ENCODE peak calls at places on chromosomes 7 and 10, in four cellular contexts. A is K562, K is GM12892, F is GM12878. X is an unnamed sample.

GRCh38 chr10:99809931-99810615 is 27.6 kb downstream of the ABCC2 start:
- DNase-seq in K (no peak), A (no peak), F (no peak), X (no peak)

GRCh38 chr7:22651036-22651435 is 76.0 kb upstream of the IL6 start:
- DNase-seq in A (no peak), F (no peak), K (no peak), X (no peak)

GRCh38 chr7:135911091-135911490 is 66.1 kb downstream of the MTPN start:
- DNase-seq in A (peak), F (no peak), K (no peak), X (no peak)

GRCh38 chr10:87691515-87692070 is 31.9 kb downstream of the PAPSS2 start:
- DNase-seq in F (no peak), A (peak), K (no peak), X (no peak)

GRCh38 chr7:17016402-17017010 is 134.7 kb upstream of the AGR3 start:
- DNase-seq in F (no peak), K (no peak), A (no peak), X (no peak)

GRCh38 chr10:62046522-62047239 is 145.2 kb downstream of the ARID5B start:
- DNase-seq in F (peak), K (no peak), A (no peak), X (no peak)

GRCh38 chr7:157897686-157898085 is 560.9 kb downstream of the DNAJB6 start:
- DNase-seq in K (no peak), F (no peak), A (no peak), X (no peak)

GRCh38 chr7:133119067-133119466 is 37.2 kb upstream of the CHCHD3 start:
- DNase-seq in F (no peak), A (no peak), K (no peak), X (no peak)

GRCh38 chr10:119724630-119725549 is 960 bp upstream of the INPP5F start:
- DNase-seq in K (peak), F (no peak), A (peak), X (no peak)

GRCh38 chr10:99598781-99599481 is 21.3 kb downstream of the SLC25A28 start:
- DNase-seq in F (no peak), A (no peak), K (no peak), X (no peak)

GRCh38 chr7:69534461-69535041 is 63.7 kb upstream of the AUTS2 start:
- DNase-seq in F (no peak), A (peak), K (no peak), X (no peak)

GRCh38 chr7:137747359-137748031 is 99.3 kb downstream of the DGKI start:
- DNase-seq in A (no peak), K (no peak), F (no peak), X (no peak)

GRCh38 chr7:18667466-18667865 is 171.9 kb downstream of the HDAC9 start:
- DNase-seq in K (no peak), F (no peak), A (no peak), X (no peak)

GRCh38 chr7:133820584-133820983 is 306.6 kb upstream of the LRGUK start:
- DNase-seq in K (no peak), A (no peak), F (no peak), X (no peak)

GRCh38 chr7:27229448-27229847 is 13.2 kb upstream of the EVX1 start:
- DNase-seq in F (no peak), A (no peak), K (no peak), X (no peak)

GRCh38 chr10:44854693-44855350 is 56.3 kb upstream of the TMEM72 start:
- DNase-seq in K (no peak), A (no peak), F (no peak), X (no peak)

GRCh38 chr10:92238586-92239098 is 52.2 kb downstream of the CPEB3 start:
- DNase-seq in A (peak), F (no peak), K (no peak), X (no peak)

GRCh38 chr7:6172331-6173295 is 99.8 kb downstream of the CYTH3 start:
- DNase-seq in F (no peak), K (no peak), A (no peak), X (no peak)

GRCh38 chr7:6168469-6168868 is 104.0 kb downstream of the CYTH3 start:
- DNase-seq in A (no peak), K (no peak), F (no peak), X (no peak)

GRCh38 chr7:6169805-6170520 is 102.5 kb downstream of the CYTH3 start:
- DNase-seq in F (no peak), A (no peak), K (no peak), X (no peak)

GRCh38 chr7:6170571-6171531 is 101.6 kb downstream of the CYTH3 start:
- DNase-seq in K (no peak), A (no peak), F (no peak), X (no peak)

DNA sequence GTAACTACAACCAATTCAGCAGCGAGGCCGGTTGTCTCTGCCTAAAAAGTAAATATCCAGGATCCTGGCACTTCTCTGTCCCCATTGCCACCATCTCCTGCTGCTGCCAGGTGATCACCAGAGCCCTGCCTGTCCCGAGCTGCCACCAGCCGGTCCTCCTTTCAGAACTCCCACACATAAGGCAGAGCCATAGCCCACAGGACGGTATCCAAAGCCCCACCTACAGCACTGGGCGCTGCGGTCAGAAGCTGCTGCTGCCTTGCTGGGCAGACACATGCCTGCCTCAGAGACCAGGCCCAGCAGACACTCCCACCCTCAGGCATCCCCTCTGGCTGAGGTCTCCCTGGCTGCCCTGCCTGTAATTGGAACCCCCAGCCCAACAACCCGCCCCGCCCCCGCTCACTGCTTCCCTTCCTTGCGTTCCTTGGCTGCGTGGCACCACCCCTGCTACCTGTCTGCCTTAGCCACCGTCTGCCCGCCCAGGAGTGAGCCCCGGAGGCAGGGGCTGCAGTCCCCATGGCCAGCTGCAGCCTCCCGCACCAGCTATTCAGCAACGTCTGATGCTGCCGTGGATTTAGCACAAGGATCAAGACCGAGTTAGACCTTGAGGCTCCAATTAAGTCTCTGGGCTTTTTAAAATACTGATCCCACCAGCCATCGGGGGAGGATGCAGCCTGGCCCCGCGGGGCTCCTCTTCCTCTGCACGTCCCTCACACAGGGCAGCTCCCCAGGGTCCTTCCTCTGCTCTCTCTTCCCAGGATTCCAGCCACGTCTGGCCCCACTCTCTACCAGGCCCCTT is 100.7 kb downstream of the CYTH3 start:
- DNase-seq in A (no peak), F (no peak), K (no peak), X (no peak)
- TF ChIP-seq POLR2AphosphoS5 in A (no peak), F (no peak), K (no peak), X (no peak)

GRCh38 chr10:102644066-102644645 is at the start of gene TRIM8:
- DNase-seq in K (no peak), F (no peak), A (peak), X (no peak)

GRCh38 chr10:102641880-102642552 is 2.3 kb upstream of the TRIM8 start:
- DNase-seq in F (peak), A (peak), K (peak), X (peak)

GRCh38 chr10:102641398-102641797 is 2.9 kb upstream of the TRIM8 start:
- DNase-seq in A (peak), K (no peak), F (no peak), X (no peak)

GRCh38 chr10:102643346-102644065 is 773 bp upstream of the TRIM8 start:
- DNase-seq in K (no peak), F (no peak), A (peak), X (no peak)

DNA sequence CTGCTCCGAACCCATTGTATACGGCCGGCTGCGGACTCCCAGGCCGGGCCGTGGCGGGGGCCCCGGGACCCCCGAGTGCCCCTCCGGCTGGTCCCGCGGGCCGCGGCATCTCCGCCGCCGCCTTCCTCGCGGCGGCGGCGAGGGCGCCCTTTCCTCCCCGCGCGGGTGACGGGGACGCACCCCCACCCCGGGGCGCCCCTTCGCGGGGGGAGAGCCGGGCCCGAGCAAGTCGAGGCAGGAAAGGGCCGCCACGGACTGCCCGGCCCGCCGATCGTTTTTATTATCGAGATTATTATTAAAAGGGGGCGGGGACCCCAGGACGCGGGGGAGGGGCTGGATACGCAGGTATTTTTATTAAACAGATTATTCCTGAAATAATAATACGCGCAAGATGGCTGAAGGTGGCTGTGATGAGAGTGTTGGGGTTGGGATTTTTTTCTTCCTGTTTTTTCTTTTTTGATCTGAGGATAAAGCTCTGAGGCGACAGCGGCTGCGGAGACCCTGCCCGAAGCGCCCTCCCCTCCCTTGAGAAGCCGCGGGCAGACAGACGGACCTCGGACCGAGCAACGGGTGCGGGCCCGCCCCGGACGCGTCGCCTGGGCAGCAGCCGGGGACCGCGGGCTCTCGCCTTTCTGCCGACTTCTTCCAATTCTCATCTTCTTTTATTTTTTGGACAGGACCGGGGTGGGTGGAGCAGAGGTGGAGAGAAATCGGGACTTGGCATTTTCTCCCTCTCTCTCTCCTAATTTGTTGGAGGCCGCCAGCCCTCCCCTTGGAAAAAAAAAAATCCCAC is 1.5 kb upstream of the TRIM8 start:
- DNase-seq in A (peak), F (no peak), K (no peak), X (no peak)
- TF ChIP-seq TAF1 in A (no peak), F (peak), K (no peak), X (no peak)

DNA sequence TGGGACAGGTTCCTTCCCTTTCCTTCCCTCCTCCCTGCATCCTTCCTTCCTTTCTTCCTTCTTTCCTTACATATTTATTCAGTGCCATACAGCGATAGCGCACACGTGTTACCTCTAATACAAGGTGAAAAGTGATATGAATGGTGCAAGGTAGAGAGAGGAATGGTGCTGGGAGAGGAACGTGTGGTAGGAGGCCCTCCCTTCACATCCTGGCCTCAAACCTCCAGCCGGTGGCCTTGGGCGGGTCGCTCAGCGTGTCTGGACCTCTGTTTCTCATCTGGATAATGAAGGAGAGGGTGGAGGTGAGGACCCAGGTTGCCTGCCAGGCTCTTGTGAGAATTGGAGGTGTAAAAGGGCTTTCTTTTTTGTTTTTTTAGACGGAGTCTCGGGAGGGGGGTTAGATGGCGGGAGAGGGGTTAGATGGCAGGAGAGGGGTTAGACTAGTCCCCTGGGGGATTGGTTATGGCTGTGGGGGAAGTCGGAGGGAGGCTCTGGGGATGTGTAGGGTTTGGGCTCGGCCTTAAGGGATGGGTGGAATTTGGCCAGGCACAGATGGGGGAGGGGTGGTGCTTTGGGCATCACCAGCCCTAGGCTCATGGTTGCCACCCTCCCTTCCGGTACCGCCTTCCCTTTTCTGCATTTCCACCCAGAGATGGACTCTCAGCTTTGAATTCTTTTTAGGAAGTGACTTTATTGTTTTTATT is 14.9 kb downstream of the CHST3 start:
- DNase-seq in K (no peak), A (no peak), F (no peak), X (no peak)
- TF ChIP-seq POLR2AphosphoS5 in K (no peak), A (no peak), F (no peak), X (no peak)

DNA sequence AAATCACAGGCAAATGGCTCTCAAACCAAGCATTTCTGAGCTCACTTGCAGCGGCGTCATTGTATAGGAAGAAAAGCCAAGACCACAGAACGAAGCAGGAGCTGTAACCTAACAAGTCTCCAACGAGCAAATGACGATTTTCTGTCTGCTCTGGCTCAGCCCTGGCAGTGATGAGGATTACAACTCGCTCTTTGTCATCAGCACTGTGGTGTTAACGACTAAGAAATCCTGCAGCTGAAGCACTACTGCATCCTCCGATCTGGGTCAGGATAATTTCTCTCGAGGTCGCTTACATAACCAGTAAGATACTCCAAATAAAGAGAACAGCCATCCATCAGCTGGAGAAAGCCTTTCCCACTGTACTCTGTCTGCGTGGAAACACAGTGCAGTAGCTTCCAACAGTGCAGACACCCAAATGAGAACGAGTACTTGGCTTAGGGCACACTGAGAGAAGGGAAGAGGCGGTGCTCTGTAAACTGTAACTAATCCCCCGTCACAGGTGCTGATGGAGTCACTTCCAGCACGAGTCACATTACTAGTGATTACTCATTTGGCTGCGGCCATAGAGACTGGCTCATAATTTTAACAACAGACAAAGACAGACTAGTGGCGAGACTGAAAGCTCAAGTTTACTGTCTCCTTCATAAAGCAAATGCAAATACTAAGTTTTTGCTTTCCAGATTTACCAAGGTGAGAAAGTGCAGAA is 135.8 kb downstream of the NRBF2 start:
- DNase-seq in K (peak), A (peak), F (peak), X (peak)
- TF ChIP-seq TAF1 in K (peak), A (peak), F (peak), X (peak)

GRCh38 chr10:31101123-31101522 is 69.5 kb upstream of the ZNF438 start:
- DNase-seq in K (peak), A (no peak), F (peak), X (no peak)
- TF ChIP-seq POLR2AphosphoS5 in K (no peak), A (no peak), F (no peak), X (no peak)

GRCh38 chr7:117076426-117076943 is 123.2 kb downstream of the ST7 start:
- DNase-seq in K (no peak), F (no peak), A (no peak), X (no peak)
- TF ChIP-seq TAF1 in K (no peak), F (no peak), A (no peak), X (no peak)

DNA sequence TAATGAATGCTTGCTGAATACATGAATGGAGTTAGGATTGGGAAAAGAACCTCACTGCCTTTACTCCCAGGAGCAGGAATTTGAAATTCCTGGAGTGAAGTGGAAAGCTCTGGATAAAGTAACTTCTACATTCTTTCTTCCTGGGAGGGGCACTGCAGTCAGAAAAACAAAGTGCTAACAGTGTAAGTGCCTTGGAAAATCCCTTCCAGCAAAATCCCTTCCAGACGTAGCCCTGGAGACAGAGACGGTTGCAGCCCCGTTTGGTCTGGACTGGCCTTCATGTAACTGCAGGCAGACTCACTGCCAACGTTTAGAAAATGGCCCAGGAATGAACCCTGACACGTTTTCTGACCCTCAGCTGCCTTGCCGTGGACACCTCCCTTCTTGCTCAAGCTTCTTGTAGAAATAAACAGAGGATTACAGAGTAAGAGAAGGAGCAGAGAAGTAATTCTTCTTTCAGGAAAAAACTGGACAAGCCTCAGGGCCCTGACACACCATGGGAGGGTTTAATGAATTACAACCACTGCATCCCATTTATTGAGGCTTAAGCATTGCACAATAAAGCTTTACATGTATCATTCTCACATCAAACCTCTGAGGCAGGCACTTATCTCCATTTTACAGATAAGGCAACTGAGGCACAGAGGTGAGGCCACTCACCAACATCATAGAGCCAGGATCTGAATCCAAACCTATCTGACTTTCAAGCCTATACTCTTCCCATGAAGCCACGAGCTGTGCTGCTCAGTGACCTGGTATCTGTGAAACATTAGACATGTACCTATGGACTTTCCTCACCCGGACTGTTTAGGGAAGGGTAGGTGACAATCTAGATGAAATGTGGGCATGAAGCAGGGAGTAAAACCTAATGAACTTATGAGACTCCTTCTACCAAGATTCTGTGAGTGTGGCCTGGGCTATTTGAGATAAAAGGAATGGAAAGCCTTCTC is 7.8 kb downstream of the ITPRIP start:
- DNase-seq in K (no peak), A (no peak), F (no peak), X (no peak)
- TF ChIP-seq POLR2AphosphoS5 in K (no peak), A (no peak), F (no peak), X (no peak)